ENCODE peak calls at places on chromosome 20, in five cellular contexts. Y is NCI-H2081; V is HCEC 1CT; F is CD4-positive, CD25-positive, alpha-beta regulatory T cell; A is iPS-NIHi11. O is an unnamed sample.

GRCh38 chr20:17419459-17419858 is 111.7 kb downstream of the BFSP1 start:
- DNase-seq in Y (no peak), V (no peak), F (no peak), A (no peak), O (peak)

GRCh38 chr20:43947316-43947710 is 32.7 kb downstream of the TOX2 start:
- DNase-seq in Y (no peak), V (no peak), F (no peak), A (no peak), O (no peak)

GRCh38 chr20:51496964-51497363 is 45.6 kb downstream of the NFATC2 start:
- DNase-seq in Y (no peak), V (no peak), F (no peak), A (no peak), O (no peak)

GRCh38 chr20:40679119-40679637 is 9.9 kb downstream of the MAFB start:
- DNase-seq in Y (no peak), V (no peak), F (no peak), A (no peak), O (no peak)

GRCh38 chr20:8918145-8918544 is 150.7 kb upstream of the PLCB4 start:
- DNase-seq in Y (no peak), V (no peak), F (no peak), A (no peak), O (no peak)

GRCh38 chr20:5674176-5674660 is 76.0 kb upstream of the SHLD1 start:
- DNase-seq in Y (no peak), V (peak), F (no peak), A (no peak), O (peak)

GRCh38 chr20:9103955-9104354 is 35.1 kb downstream of the PLCB4 start:
- DNase-seq in Y (no peak), V (peak), F (no peak), A (no peak), O (no peak)

GRCh38 chr20:44540834-44541233 is 19.0 kb upstream of the SERINC3 start:
- DNase-seq in Y (no peak), V (peak), F (no peak), A (peak), O (no peak)

GRCh38 chr20:48012401-48012974 is 227.2 kb upstream of the SULF2 start:
- DNase-seq in Y (no peak), V (no peak), F (no peak), A (no peak), O (no peak)

GRCh38 chr20:47677314-47678129 is 107.8 kb downstream of the SULF2 start:
- DNase-seq in Y (peak), V (no peak), F (peak), A (peak), O (peak)

GRCh38 chr20:47150403-47151152 is 205.9 kb downstream of the ZMYND8 start:
- DNase-seq in Y (peak), V (peak), F (no peak), A (peak), O (peak)

GRCh38 chr20:7516631-7517051 is 423.6 kb downstream of the HAO1 start:
- DNase-seq in Y (peak), V (no peak), F (no peak), A (no peak), O (no peak)

GRCh38 chr20:46207031-46207549 is 89.0 kb downstream of the CD40 start:
- DNase-seq in Y (no peak), V (no peak), F (no peak), A (no peak), O (no peak)

GRCh38 chr20:57689745-57690481 is 19.9 kb downstream of the PMEPA1 start:
- DNase-seq in Y (no peak), V (no peak), F (no peak), A (no peak), O (no peak)

GRCh38 chr20:57902478-57902877 is 192.7 kb upstream of the PMEPA1 start:
- DNase-seq in Y (no peak), V (no peak), F (no peak), A (no peak), O (no peak)

GRCh38 chr20:24131684-24132083 is 143.1 kb upstream of the GGTLC1 start:
- DNase-seq in Y (no peak), V (no peak), F (no peak), A (no peak), O (no peak)

GRCh38 chr20:9928955-9929354 is 90.1 kb upstream of the PAK5 start:
- DNase-seq in Y (no peak), V (no peak), F (no peak), A (no peak), O (no peak)

GRCh38 chr20:328596-329324 is 3.4 kb downstream of the SOX12 start:
- DNase-seq in Y (no peak), V (no peak), F (no peak), A (no peak), O (no peak)

GRCh38 chr20:36644032-36644712 is 1.8 kb downstream of the SLA2 start:
- DNase-seq in Y (no peak), V (no peak), F (peak), A (no peak), O (peak)

GRCh38 chr20:44026932-44027685 is 112.5 kb downstream of the TOX2 start:
- DNase-seq in Y (no peak), V (no peak), F (no peak), A (no peak), O (no peak)

GRCh38 chr20:64226686-64227576 is 28.6 kb upstream of the PCMTD2 start:
- DNase-seq in Y (no peak), V (no peak), F (no peak), A (no peak), O (no peak)

GRCh38 chr20:38337561-38338140 is 8.6 kb upstream of the LBP start:
- DNase-seq in Y (peak), V (no peak), F (no peak), A (peak), O (no peak)

GRCh38 chr20:44028868-44029847 is 114.5 kb downstream of the TOX2 start:
- DNase-seq in Y (no peak), V (no peak), F (no peak), A (no peak), O (no peak)

GRCh38 chr20:29079769-29080690 is 2177.4 kb upstream of the DEFB115 start:
- DNase-seq in Y (no peak), V (no peak), F (no peak), A (peak), O (no peak)

GRCh38 chr20:51134405-51134804 is 111.5 kb upstream of the KCNG1 start:
- DNase-seq in Y (no peak), V (no peak), F (no peak), A (no peak), O (no peak)

GRCh38 chr20:50237349-50237748 is 46.7 kb downstream of the CEBPB start:
- DNase-seq in Y (no peak), V (no peak), F (no peak), A (no peak), O (no peak)

GRCh38 chr20:61123751-61124368 is 128.2 kb upstream of the CDH4 start:
- DNase-seq in Y (no peak), V (no peak), F (no peak), A (no peak), O (no peak)

GRCh38 chr20:46635514-46636091 is 15.7 kb downstream of the SLC13A3 start:
- DNase-seq in Y (no peak), V (no peak), F (no peak), A (no peak), O (no peak)

GRCh38 chr20:31894980-31895675 is 24.7 kb downstream of the TTLL9 start:
- DNase-seq in Y (no peak), V (peak), F (no peak), A (peak), O (no peak)

GRCh38 chr20:49854190-49854875 is 41.7 kb downstream of the SLC9A8 start:
- DNase-seq in Y (no peak), V (no peak), F (no peak), A (no peak), O (no peak)

GRCh38 chr20:7856756-7857155 is 83.5 kb downstream of the HAO1 start:
- DNase-seq in Y (no peak), V (peak), F (no peak), A (no peak), O (no peak)

GRCh38 chr20:58297394-58297793 is 12.1 kb upstream of the RAB22A start:
- DNase-seq in Y (no peak), V (no peak), F (no peak), A (no peak), O (no peak)

GRCh38 chr20:15923030-15923776 is 650.0 kb downstream of the KIF16B start:
- DNase-seq in Y (no peak), V (no peak), F (no peak), A (no peak), O (no peak)

GRCh38 chr20:12276011-12276673 is 358.4 kb downstream of the BTBD3 start:
- DNase-seq in Y (no peak), V (no peak), F (no peak), A (no peak), O (no peak)

GRCh38 chr20:1867495-1868260 is 27.5 kb upstream of the SIRPA start:
- DNase-seq in Y (no peak), V (no peak), F (no peak), A (no peak), O (no peak)

GRCh38 chr20:37452236-37452635 is 68.8 kb upstream of the NNAT start:
- DNase-seq in Y (no peak), V (no peak), F (no peak), A (no peak), O (no peak)

O was measured in NCI-H345.